ENCODE peak calls at places on chromosomes 5 and 9, in seven cellular contexts. W, S, I, O, K, P and T are unnamed samples.
A peak's percentile ranks its signal among the peaks of the same experiment; 100 is the strongest.

GRCh38 chr5:62974623-62975022 is 396.0 kb downstream of the LRRC70 start:
- DNase-seq in W (no peak), S (no peak), I (no peak), O (no peak), K (no peak), P (no peak), T (no peak)

GRCh38 chr9:104927912-104928740 is at the start of gene ABCA1:
- DNase-seq in W (peak; percentile 66), S (peak; percentile 79), I (peak; percentile 97), O (peak; percentile 91), K (peak; percentile 94), P (peak; percentile 82), T (peak; percentile 95)

GRCh38 chr5:78116167-78116566 is 178.3 kb downstream of the AP3B1 start:
- DNase-seq in W (no peak), S (no peak), I (no peak), O (no peak), K (no peak), P (no peak), T (no peak)

GRCh38 chr9:3296536-3296935 is 229.3 kb downstream of the RFX3 start:
- DNase-seq in W (no peak), S (no peak), I (no peak), O (no peak), K (no peak), P (no peak), T (no peak)

GRCh38 chr9:119501374-119501773 is 132.1 kb upstream of the BRINP1 start:
- DNase-seq in W (no peak), S (no peak), I (no peak), O (no peak), K (no peak), P (no peak), T (no peak)

GRCh38 chr5:52356311-52356918 is 431.3 kb upstream of the ITGA1 start:
- DNase-seq in W (no peak), S (no peak), I (no peak), O (peak; percentile 17), K (no peak), P (no peak), T (no peak)

GRCh38 chr5:23655674-23656073 is 148.3 kb downstream of the PRDM9 start:
- DNase-seq in W (no peak), S (no peak), I (no peak), O (peak; percentile 53), K (no peak), P (no peak), T (no peak)

GRCh38 chr9:135474915-135475314 is 4.7 kb upstream of the PPP1R26 start:
- DNase-seq in W (no peak), S (peak; percentile 28), I (no peak), O (peak; percentile 38), K (no peak), P (peak; percentile 76), T (peak; percentile 83)

GRCh38 chr5:122126177-122126701 is 3.1 kb upstream of the ZNF474 start:
- DNase-seq in W (peak; percentile 59), S (peak; percentile 60), I (no peak), O (no peak), K (no peak), P (no peak), T (no peak)

GRCh38 chr5:107937198-107937597 is 266.5 kb upstream of the EFNA5 start:
- DNase-seq in W (no peak), S (no peak), I (no peak), O (no peak), K (no peak), P (no peak), T (no peak)

GRCh38 chr9:35563791-35564197 is 41.3 kb upstream of the TESK1 start:
- DNase-seq in W (no peak), S (no peak), I (no peak), O (no peak), K (peak; percentile 53), P (peak; percentile 40), T (no peak)

GRCh38 chr5:79685621-79686020 is 4.0 kb upstream of the CMYA5 start:
- DNase-seq in W (no peak), S (no peak), I (no peak), O (no peak), K (no peak), P (no peak), T (no peak)

GRCh38 chr5:113199122-113199905 is 222.7 kb downstream of the DCP2 start:
- DNase-seq in W (peak; percentile 58), S (peak; percentile 20), I (no peak), O (no peak), K (no peak), P (peak; percentile 38), T (no peak)

GRCh38 chr9:16154570-16155078 is 601.8 kb downstream of the CCDC171 start:
- DNase-seq in W (no peak), S (no peak), I (no peak), O (no peak), K (peak; percentile 30), P (peak; percentile 85), T (peak; percentile 85)

GRCh38 chr5:174383196-174384178 is 338.0 kb downstream of the NSG2 start:
- DNase-seq in W (no peak), S (no peak), I (no peak), O (peak; percentile 65), K (no peak), P (no peak), T (no peak)

GRCh38 chr5:10711562-10711961 is 49.5 kb downstream of the DAP start:
- DNase-seq in W (no peak), S (no peak), I (no peak), O (no peak), K (no peak), P (no peak), T (no peak)

GRCh38 chr5:132198571-132198970 is 29.1 kb downstream of the P4HA2 start:
- DNase-seq in W (no peak), S (no peak), I (no peak), O (no peak), K (no peak), P (no peak), T (no peak)

GRCh38 chr5:10704949-10705621 is 55.9 kb downstream of the DAP start:
- DNase-seq in W (peak; percentile 59), S (peak; percentile 71), I (no peak), O (peak; percentile 55), K (no peak), P (no peak), T (no peak)

GRCh38 chr5:36422957-36423356 is 121.3 kb upstream of the RANBP3L start:
- DNase-seq in W (no peak), S (no peak), I (no peak), O (peak; percentile 52), K (no peak), P (no peak), T (no peak)

GRCh38 chr5:78405820-78406750 is 45.7 kb downstream of the SCAMP1 start:
- DNase-seq in W (no peak), S (peak; percentile 28), I (no peak), O (peak; percentile 64), K (no peak), P (no peak), T (no peak)

GRCh38 chr5:4896328-4896727 is 243.8 kb upstream of the ADAMTS16 start:
- DNase-seq in W (no peak), S (no peak), I (no peak), O (no peak), K (no peak), P (no peak), T (no peak)

GRCh38 chr5:120655828-120656435 is 191.8 kb downstream of the PRR16 start:
- DNase-seq in W (no peak), S (no peak), I (no peak), O (peak; percentile 20), K (no peak), P (peak; percentile 60), T (peak; percentile 47)

GRCh38 chr9:134590240-134591081 is 51.1 kb upstream of the COL5A1 start:
- DNase-seq in W (no peak), S (no peak), I (peak; percentile 66), O (no peak), K (no peak), P (no peak), T (no peak)

GRCh38 chr5:143955140-143955539 is 143.2 kb downstream of the HMHB1 start:
- DNase-seq in W (no peak), S (no peak), I (no peak), O (no peak), K (peak; percentile 15), P (no peak), T (no peak)

GRCh38 chr5:143952809-143953208 is 140.8 kb downstream of the HMHB1 start:
- DNase-seq in W (no peak), S (no peak), I (no peak), O (no peak), K (no peak), P (no peak), T (no peak)

GRCh38 chr5:143957455-143957854 is 145.5 kb downstream of the HMHB1 start:
- DNase-seq in W (no peak), S (no peak), I (no peak), O (no peak), K (no peak), P (no peak), T (no peak)
- TF ChIP-seq CTCF in W (peak; percentile 43), S (peak; percentile 41), I (no peak), O (no peak), K (peak; percentile 22), P (no peak), T (peak; percentile 60)

DNA sequence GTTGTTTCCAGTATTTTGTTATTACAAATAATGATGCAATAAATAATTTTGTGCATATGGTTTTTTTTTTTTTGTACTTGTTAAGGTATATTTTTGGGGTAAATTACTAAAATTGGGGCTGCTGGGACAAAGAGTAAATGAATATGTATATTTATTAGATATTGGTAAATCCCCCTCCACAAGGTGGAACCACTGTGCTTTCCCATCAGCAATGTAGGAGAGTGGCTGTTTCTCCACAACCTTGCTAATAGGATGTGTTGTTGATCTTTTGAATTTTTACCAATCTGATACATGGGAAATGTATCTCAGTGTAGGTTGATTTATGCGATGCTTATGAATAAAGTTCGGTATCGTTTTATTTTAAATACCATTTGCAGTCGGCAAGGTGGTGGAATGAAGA is 118.1 kb downstream of the TRPM3 start:
- DNase-seq in W (no peak), S (no peak), I (no peak), O (no peak), K (no peak), P (no peak), T (no peak)
- TF ChIP-seq CTCF in W (no peak), S (no peak), I (no peak), O (no peak), K (no peak), P (no peak), T (no peak)

GRCh38 chr5:151178372-151178771 is 20.8 kb upstream of the ANXA6 start:
- DNase-seq in W (no peak), S (no peak), I (no peak), O (no peak), K (no peak), P (no peak), T (no peak)
- TF ChIP-seq CTCF in W (no peak), S (no peak), I (no peak), O (no peak), K (no peak), P (no peak), T (no peak)

DNA sequence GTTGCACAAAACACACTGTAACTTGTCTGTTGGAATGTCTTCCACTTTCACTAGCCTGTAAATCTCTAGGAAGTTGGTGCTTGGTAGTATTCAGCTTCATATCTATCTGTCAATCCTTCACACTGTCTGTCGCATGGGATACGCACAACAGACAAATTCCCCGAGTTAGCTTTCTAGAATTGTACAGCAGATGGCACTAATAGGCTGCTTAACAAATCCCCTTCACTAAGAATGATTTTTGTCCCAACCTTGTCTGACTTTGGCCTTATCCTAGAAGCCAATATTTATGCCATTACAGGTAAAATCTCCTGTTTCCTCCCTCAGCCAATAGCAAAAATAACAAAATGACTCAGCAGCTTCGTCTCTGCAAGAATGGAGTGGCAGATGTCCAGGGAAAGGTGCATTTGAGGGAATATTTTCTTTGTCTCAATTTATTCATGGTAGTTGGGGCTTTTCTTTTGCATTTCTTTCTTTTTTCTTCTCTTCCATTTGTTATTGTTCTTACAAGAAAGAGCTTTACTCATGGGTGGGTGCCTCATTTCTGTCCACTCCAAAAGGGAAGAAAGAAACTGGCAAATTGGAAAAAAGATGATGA is 3.1 kb downstream of the NUDT2 start:
- DNase-seq in W (no peak), S (no peak), I (no peak), O (peak; percentile 38), K (no peak), P (peak; percentile 17), T (no peak)
- TF ChIP-seq CTCF in W (peak; percentile 58), S (peak; percentile 46), I (peak; percentile 70), O (peak; percentile 88), K (peak; percentile 73), P (peak; percentile 55), T (no peak)